ENCODE peak calls at places on chromosome 1, in nine cellular contexts. C is Panc1, Z is RWPE1, V is mammary epithelial cell, X is psoas muscle, Q is neural crest cell, L is lower lobe of right lung, Y is HCT116, W is bronchial epithelial cell. U is an unnamed sample.

GRCh38 chr1:64295566-64295965 is 92.1 kb downstream of the UBE2U start:
- DNase-seq in Q (no peak), V (peak), Y (no peak), X (no peak), W (no peak), C (no peak), L (no peak), Z (no peak), U (no peak)

GRCh38 chr1:201683397-201683796 is 144.5 kb downstream of the NAV1 start:
- DNase-seq in W (no peak), Z (no peak), C (no peak), L (no peak), X (no peak), V (no peak), Q (no peak), Y (no peak), U (no peak)

GRCh38 chr1:156865865-156866678 is 5.4 kb downstream of the NTRK1 start:
- DNase-seq in Q (no peak), W (no peak), Y (no peak), L (no peak), C (no peak), Z (no peak), V (no peak), X (peak), U (peak)

GRCh38 chr1:53147171-53147570 is 4.7 kb upstream of the SLC1A7 start:
- DNase-seq in Y (no peak), V (no peak), C (no peak), Z (no peak), X (no peak), W (no peak), L (no peak), Q (no peak), U (no peak)

GRCh38 chr1:41901551-41901950 is 17.2 kb downstream of the HIVEP3 start:
- DNase-seq in Z (no peak), Q (no peak), V (no peak), L (no peak), C (no peak), Y (no peak), W (no peak), X (no peak), U (no peak)

GRCh38 chr1:160124709-160125478 is 9.3 kb downstream of the ATP1A2 start:
- DNase-seq in V (peak), W (peak), C (peak), Q (no peak), L (no peak), X (no peak), Y (peak), Z (peak), U (no peak)

GRCh38 chr1:58618303-58618702 is 41.3 kb upstream of the TACSTD2 start:
- DNase-seq in C (no peak), Z (peak), W (peak), L (peak), X (peak), Y (no peak), Q (no peak), V (peak), U (no peak)

GRCh38 chr1:219292989-219293388 is 119.3 kb downstream of the LYPLAL1 start:
- DNase-seq in X (no peak), W (no peak), Q (no peak), C (no peak), L (no peak), Y (no peak), Z (no peak), V (no peak), U (no peak)

GRCh38 chr1:165958306-165958705 is 130.9 kb downstream of the UCK2 start:
- DNase-seq in X (no peak), V (no peak), W (no peak), L (no peak), Z (no peak), Q (no peak), Y (no peak), C (no peak), U (no peak)

GRCh38 chr1:165375623-165376022 is 19.1 kb upstream of the LMX1A start:
- DNase-seq in X (no peak), Y (no peak), L (no peak), Z (no peak), W (no peak), C (no peak), V (no peak), Q (no peak), U (no peak)

DNA sequence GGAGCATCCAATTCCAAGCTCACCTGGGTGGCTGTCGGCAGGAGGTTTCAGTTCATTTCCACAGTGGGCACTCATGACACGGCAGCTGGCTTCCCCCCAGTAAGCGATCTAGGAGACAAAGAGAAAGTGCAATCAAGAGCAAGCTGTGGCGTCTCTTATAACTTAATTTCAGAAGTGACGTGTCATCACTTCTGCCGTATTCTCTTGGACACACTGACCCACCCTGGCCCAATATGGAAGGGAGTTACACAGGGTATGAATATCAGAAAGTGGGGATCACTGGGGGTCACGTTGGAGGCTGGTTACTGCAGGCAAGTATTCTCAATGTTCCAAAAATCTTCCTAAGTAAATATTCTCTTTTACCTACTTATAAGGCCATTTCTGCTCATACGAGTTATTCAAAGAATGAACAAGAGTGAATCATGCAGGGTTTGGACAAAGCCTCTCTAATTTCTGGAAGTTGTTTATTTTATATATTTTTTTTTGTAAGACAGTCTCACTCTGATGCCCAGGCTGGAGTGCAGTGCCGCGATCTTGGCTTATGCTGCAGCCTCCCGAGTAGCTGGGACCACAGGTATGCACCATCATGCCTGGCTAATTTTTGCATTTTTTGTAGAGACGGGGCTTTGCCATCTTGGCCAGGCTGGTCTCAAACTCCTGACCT is 46.5 kb upstream of the GREM2 start:
- DNase-seq in X (no peak), Y (no peak), L (no peak), C (no peak), Z (no peak), W (no peak), Q (no peak), V (no peak), U (no peak)
- TF ChIP-seq CTCF in X (no peak), Y (no peak), L (no peak), C (no peak), Z (no peak), W (no peak), Q (no peak), V (no peak), U (no peak)

DNA sequence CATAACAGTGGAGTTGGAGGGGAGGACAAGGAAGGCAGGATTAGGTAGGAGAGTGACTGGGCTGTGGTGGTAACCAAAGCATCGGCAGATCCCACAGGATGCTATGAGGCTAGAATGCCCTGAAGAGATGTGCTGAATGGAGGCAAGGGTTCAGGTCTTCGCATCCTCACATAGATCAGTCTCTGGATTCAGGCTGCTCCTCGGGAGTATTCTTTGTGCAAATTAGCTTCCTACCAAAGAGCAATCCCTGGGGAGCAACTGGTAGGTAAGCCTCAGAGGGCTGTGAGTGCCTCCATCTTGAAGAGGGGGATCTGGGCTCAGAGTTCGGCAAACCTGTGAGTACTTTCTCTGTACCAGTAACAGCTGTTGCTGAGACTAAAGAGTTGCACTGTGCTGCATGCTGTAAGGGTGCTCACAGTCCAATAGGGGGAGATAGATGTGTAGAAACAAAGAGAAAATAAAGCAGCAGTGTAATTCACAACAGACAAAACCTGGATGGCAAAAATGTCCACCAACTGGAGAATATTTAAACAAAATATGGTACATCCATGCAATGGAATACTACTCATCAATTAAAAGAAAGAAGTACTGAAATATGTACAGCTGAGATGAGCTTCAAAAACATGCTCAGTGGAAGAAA is 322.4 kb upstream of the DEPDC1 start:
- DNase-seq in C (no peak), W (peak), Y (peak), Q (no peak), Z (peak), L (no peak), X (no peak), V (peak), U (no peak)
- TF ChIP-seq CTCF in C (peak), W (peak), Y (peak), Q (peak), Z (no peak), L (no peak), X (peak), V (peak), U (peak)

GRCh38 chr1:118944133-118944532 is 44.0 kb downstream of the TBX15 start:
- DNase-seq in C (no peak), W (no peak), Q (no peak), Y (no peak), X (no peak), L (no peak), V (no peak), Z (no peak), U (no peak)

GRCh38 chr1:118937413-118937812 is 50.7 kb downstream of the TBX15 start:
- DNase-seq in V (no peak), Y (no peak), W (no peak), Q (no peak), X (no peak), C (no peak), Z (no peak), L (no peak), U (no peak)

GRCh38 chr1:118945460-118945859 is 42.7 kb downstream of the TBX15 start:
- DNase-seq in L (no peak), Y (no peak), C (no peak), Z (no peak), Q (no peak), W (no peak), X (no peak), V (peak), U (no peak)

GRCh38 chr1:118944546-118944945 is 43.6 kb downstream of the TBX15 start:
- DNase-seq in Y (no peak), W (no peak), V (no peak), L (no peak), Q (no peak), Z (no peak), C (no peak), X (peak), U (no peak)

DNA sequence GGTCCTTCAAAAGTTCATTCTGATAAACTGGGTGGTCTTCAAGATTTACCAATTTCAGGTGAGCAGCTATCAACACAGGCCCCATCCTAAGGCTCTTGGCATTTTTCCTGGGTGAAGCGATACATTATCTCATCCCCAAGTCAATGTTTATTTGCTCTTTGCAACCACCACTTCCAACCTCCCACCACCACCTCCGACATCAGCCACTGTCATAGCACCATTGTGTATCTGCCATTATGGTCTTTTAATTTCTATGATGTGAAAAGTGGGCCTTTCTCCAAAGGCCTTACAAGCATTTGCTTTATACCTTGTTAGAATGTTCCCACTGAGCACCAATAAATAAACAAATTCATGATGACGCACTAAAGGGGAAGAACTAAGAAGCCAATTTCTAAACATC is 47.2 kb downstream of the TBX15 start:
- DNase-seq in W (no peak), Y (no peak), Z (no peak), V (no peak), X (no peak), L (no peak), C (no peak), Q (no peak), U (no peak)
- TF ChIP-seq CTCF in W (no peak), Y (no peak), Z (no peak), V (no peak), X (no peak), L (no peak), C (no peak), Q (no peak), U (no peak)

DNA sequence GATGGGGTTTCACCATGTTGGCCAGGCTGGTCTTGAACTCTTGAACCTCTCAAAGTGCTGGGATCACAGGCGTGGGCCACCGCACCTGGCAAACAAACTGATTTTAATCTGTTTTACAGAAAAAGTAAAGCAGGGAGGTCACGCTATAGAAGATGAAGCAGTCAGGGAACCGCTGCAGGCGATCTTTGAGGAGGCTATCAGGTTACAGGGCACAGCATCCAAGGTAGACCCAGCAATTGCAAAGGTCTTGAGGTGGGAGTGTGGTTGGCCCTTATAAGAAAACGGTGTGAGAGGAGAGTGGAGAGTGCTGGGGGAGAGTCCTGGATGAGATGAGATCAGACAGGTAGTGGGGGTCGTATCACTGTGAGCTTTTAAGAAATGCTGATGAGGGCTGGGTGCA is 2.6 kb upstream of the TMCO4 start:
- DNase-seq in Y (no peak), W (no peak), C (no peak), L (no peak), X (no peak), Z (no peak), V (no peak), Q (no peak), U (no peak)
- TF ChIP-seq CTCF in Y (no peak), W (no peak), C (no peak), L (no peak), X (no peak), Z (no peak), V (no peak), Q (no peak), U (no peak)

GRCh38 chr1:212760126-212760823 is 31.3 kb downstream of the NSL1 start:
- DNase-seq in V (no peak), L (no peak), Z (no peak), W (no peak), C (no peak), Q (no peak), Y (no peak), X (no peak), U (peak)
- TF ChIP-seq CTCF in V (peak), L (peak), Z (no peak), W (peak), C (peak), Q (peak), Y (peak), X (no peak), U (peak)

GRCh38 chr1:161159087-161159914 is at the start of gene USP21:
- DNase-seq in Z (peak), C (peak), V (peak), W (peak), Q (peak), X (peak), L (peak), Y (peak), U (peak)
- TF ChIP-seq CTCF in Z (peak), C (peak), V (peak), W (peak), Q (no peak), X (peak), L (peak), Y (peak), U (no peak)

DNA sequence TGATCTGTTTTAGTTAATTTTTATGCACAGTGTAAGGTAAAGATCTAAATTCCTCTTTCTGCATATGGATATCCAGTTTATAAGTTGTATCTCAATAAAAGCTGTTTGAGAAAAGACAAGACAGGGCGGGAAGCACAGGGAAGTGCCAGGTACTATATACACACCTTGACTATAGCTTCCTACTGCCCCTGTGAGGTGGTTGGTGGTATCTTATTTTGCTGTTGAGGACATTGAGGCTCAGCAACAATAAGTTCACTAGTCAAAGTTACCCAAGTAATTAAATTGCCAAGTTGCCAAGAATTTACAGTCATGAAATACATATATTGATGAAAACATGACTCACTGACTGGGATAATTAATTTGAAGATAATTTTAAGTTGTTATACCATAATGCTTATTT is 109.1 kb downstream of the CD247 start:
- DNase-seq in W (peak), C (no peak), X (no peak), Z (peak), V (peak), Y (peak), L (no peak), Q (no peak), U (no peak)
- TF ChIP-seq CTCF in W (no peak), C (peak), X (peak), Z (no peak), V (peak), Y (peak), L (no peak), Q (peak), U (no peak)

GRCh38 chr1:198907423-198907746 is 268.5 kb downstream of the PTPRC start:
- DNase-seq in Z (no peak), Y (no peak), X (no peak), L (no peak), Q (no peak), C (no peak), V (no peak), W (no peak), U (no peak)
- TF ChIP-seq CTCF in Z (no peak), Y (no peak), X (peak), L (peak), Q (no peak), C (peak), V (no peak), W (no peak), U (peak)

GRCh38 chr1:87143413-87144135 is 185.1 kb upstream of the LMO4 start:
- DNase-seq in X (no peak), Z (no peak), Y (no peak), C (no peak), W (no peak), V (no peak), L (no peak), Q (no peak), U (no peak)
- TF ChIP-seq CTCF in X (no peak), Z (no peak), Y (no peak), C (no peak), W (no peak), V (no peak), L (no peak), Q (no peak), U (no peak)

DNA sequence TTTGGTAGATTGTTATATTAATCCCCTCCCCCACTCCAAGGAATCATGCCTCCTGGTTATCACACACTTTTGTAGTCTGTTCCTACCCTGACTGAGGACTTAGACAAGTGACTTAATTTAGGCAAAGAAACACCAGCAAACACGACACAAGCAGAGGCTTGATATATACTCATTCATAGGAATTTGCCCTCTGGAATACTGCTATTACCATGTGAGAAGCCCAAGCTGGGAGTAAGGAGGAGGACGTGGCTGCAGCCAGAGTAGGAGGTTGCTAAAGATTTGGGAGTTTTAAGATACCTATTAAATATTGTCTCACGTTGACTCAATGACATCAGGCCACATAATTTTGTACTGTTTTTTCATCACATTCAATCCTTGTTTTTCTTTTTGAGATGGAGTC is 100.2 kb downstream of the LRRC53 start:
- DNase-seq in Y (no peak), Z (no peak), C (no peak), X (no peak), Q (no peak), W (no peak), L (no peak), V (no peak), U (no peak)
- TF ChIP-seq CTCF in Y (no peak), Z (no peak), C (no peak), X (no peak), Q (no peak), W (no peak), L (no peak), V (no peak), U (no peak)